ENCODE peak calls at places on chromosome 17, in five cellular contexts. I, O, A, D and V are unnamed samples.

GRCh38 chr17:58330997-58331814 is 2.6 kb upstream of the TSPOAP1 start:
- DNase-seq in I (no peak), A (peak), D (no peak), O (no peak), V (no peak)

GRCh38 chr17:77836557-77837041 is 121.9 kb upstream of the TNRC6C start:
- DNase-seq in D (peak), I (peak), O (peak), A (no peak), V (no peak)

GRCh38 chr17:27082023-27082774 is 211.7 kb upstream of the WSB1 start:
- DNase-seq in I (no peak), O (no peak), A (no peak), D (no peak), V (no peak)

GRCh38 chr17:79619196-79619595 is 8.3 kb upstream of the RBFOX3 start:
- DNase-seq in A (peak), D (no peak), O (no peak), I (no peak), V (no peak)

GRCh38 chr17:61150686-61151299 is 248.8 kb upstream of the TBX2 start:
- DNase-seq in O (no peak), I (no peak), A (no peak), D (no peak), V (no peak)

GRCh38 chr17:622356-622755 is 92.3 kb downstream of the VPS53 start:
- DNase-seq in I (peak), D (peak), A (no peak), O (peak), V (no peak)

GRCh38 chr17:67253379-67253778 is 8.4 kb upstream of the HELZ start:
- DNase-seq in O (no peak), D (peak), I (peak), A (no peak), V (no peak)

GRCh38 chr17:1082579-1082978 is 85.7 kb downstream of the TIMM22 start:
- DNase-seq in D (no peak), A (no peak), I (no peak), O (peak), V (no peak)

GRCh38 chr17:81712468-81713003 is 452 bp downstream of the SLC25A10 start:
- DNase-seq in O (peak), I (peak), A (no peak), D (peak), V (peak)

GRCh38 chr17:81713004-81713555 is 996 bp downstream of the SLC25A10 start:
- DNase-seq in D (peak), O (no peak), A (peak), I (peak), V (no peak)

GRCh38 chr17:81714412-81715106 is 2.5 kb downstream of the SLC25A10 start:
- DNase-seq in I (no peak), D (no peak), O (no peak), A (peak), V (no peak)

GRCh38 chr17:81715107-81715871 is 3.2 kb downstream of the SLC25A10 start:
- DNase-seq in A (peak), D (no peak), O (no peak), I (no peak), V (no peak)

DNA sequence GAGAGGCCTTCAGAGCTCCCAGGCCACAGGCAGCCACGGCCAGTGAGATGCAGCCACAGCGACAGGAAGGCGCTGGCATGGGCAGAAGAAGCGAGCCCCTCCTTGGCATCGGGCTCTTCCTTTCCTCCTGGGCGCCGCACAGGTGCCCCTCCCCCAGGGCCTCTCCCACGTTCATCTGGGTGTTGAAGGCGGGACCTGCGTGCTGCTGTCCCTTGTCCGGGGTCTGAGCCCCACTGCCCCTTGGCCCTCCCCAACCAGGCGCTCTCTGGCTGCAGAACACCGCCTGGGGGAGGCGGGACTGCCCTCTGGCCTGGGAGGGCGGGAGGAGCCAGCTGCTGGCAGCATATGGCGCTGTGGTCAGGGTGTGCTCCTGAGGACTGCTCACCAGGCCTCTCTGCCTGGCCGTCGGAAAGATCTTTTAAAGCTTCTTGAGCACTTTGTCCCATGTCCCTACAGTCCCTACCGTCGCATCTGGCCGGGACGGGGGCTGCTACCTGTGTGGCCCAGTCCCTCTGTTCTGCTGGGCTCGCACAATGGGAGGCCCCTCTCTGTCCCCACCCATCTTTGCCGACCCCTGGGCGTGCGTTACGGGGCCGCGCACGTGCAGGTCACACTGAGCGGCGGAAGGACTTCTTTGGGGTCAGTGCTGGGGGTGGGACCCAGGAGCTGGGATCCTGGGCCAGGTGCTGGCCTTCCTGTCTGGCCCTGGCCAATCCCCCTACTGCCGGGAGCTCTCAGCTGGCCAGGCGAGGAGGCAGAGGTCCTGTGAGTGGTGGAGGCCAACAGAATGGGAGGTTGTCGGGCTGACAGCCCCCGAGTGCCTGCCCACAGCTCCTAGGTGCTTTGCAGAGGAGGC is 1.7 kb downstream of the SLC25A10 start:
- DNase-seq in O (no peak), D (no peak), I (no peak), A (peak), V (peak)
- H3K4me3 ChIP-seq in O (no peak), D (peak), I (peak), A (no peak), V (peak)

DNA sequence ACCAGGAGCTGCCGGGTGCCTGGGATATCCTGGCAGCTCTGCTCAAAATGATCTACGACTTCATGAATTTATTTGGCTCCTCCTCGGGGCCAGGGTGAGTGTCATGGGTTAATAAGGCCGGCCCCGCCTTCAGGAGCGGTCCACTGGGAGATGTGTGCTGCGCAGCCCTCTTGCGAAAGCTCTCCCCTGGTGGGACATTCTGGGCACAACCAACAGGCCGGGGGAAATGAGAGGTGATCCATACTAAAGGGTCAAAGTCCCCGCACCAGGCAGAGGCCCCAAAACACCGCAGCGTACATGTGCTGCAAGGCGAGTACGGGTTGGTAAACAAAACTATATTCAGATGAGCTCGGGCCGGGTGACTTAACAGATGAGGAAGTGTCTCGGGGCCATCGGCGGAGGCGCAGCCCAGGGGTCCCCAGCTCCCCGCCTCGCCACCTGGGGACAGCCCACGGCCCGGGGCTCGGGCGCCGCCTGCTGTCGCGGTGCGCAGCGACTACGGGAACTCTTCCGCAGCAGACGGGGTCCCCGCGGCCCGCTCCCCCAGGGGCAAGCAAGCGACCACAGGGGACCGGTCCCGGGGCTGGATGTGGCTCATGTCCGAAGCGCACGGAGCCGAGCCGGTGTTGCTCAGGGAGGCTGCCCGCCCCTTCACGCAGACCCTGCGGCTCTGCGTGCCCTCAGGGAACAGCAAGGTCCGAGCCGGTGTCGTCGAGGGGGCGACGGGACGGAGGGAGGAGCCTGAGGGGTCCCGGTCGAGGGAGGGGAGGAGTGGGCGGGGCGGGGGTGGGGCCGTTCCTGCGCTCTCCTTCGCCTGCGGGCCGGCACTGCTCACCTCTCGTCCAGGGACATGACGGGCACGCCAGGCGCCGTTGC is at the start of gene RAB37:
- DNase-seq in I (no peak), D (no peak), O (no peak), A (no peak), V (peak)
- H3K4me3 ChIP-seq in I (no peak), D (no peak), O (no peak), A (peak), V (no peak)

GRCh38 chr17:4788159-4788806 is 481 bp upstream of the GLTPD2 start:
- DNase-seq in I (no peak), A (no peak), O (no peak), D (no peak), V (no peak)
- H3K4me3 ChIP-seq in I (peak), A (no peak), O (no peak), D (peak), V (no peak)

GRCh38 chr17:40486513-40487370 is 14.7 kb downstream of the TNS4 start:
- DNase-seq in D (peak), A (no peak), I (peak), O (peak), V (no peak)

GRCh38 chr17:40485851-40486512 is 15.4 kb downstream of the TNS4 start:
- DNase-seq in I (peak), O (peak), D (peak), A (peak), V (no peak)

GRCh38 chr17:40484285-40484972 is 17.0 kb downstream of the TNS4 start:
- DNase-seq in I (peak), A (no peak), O (no peak), D (peak), V (no peak)

GRCh38 chr17:40483679-40484078 is 17.7 kb downstream of the TNS4 start:
- DNase-seq in I (peak), O (no peak), A (no peak), D (no peak), V (no peak)

GRCh38 chr17:40484973-40485530 is 16.4 kb downstream of the TNS4 start:
- DNase-seq in D (peak), A (no peak), O (no peak), I (no peak), V (no peak)
- H3K4me3 ChIP-seq in D (no peak), A (no peak), O (no peak), I (no peak), V (no peak)

DNA sequence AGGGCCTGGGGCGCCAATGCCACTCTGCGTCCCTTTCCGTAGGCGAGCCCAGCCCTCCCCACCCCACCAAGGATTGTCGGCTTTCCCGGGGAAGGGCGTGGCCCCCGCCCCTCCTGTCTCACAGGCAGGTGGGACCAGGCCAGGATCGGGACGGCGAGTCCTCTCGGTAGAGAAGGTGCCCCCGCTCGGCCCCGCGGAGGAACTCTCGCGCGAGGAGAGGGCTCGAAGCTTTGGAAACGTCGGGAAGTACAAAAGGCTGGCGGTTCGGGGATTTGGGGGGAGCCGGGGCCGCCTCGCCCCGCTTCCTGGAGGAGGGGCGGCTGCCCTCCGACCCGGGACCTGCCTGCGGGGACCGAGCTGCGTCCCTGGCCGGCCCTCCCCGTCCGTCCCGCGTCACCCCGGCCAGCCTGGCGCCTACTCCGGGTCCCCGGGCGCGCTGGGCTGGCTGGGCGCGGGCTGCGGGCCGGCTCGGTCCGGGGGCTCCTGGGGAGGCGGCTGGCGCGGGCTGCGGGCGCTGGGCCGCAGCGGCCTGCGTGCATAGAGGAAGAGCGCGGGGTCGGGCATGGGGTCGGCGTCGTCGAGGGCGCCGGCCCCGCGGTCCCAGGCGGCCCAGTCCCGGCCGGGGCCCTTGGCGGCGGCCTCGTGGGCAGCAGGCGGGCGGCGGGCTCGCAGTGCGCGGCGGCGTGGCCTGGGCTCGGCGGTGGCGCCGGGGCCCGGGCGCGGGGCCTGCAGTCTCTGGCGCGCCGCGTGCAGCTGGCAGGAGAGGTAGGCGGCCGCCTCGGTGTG is 12.6 kb upstream of the CLUH start:
- DNase-seq in D (no peak), A (peak), O (no peak), I (peak), V (no peak)
- H3K4me3 ChIP-seq in D (no peak), A (peak), O (no peak), I (no peak), V (no peak)

GRCh38 chr17:81491761-81492160 is 20.8 kb downstream of the ACTG1 start:
- DNase-seq in A (no peak), I (no peak), O (no peak), D (no peak), V (no peak)
- H3K4me3 ChIP-seq in A (no peak), I (no peak), O (no peak), D (no peak), V (no peak)

GRCh38 chr17:40298726-40299125 is 10.3 kb upstream of the RARA start:
- DNase-seq in D (no peak), I (no peak), A (no peak), O (peak), V (no peak)

GRCh38 chr17:40291311-40291710 is 3.6 kb downstream of the CDC6 start:
- DNase-seq in I (no peak), O (no peak), D (no peak), A (no peak), V (no peak)

GRCh38 chr17:40297511-40297910 is 9.8 kb downstream of the CDC6 start:
- DNase-seq in A (no peak), I (no peak), O (no peak), D (no peak), V (no peak)

GRCh38 chr17:40293363-40293762 is 5.7 kb downstream of the CDC6 start:
- DNase-seq in O (peak), A (no peak), I (no peak), D (no peak), V (no peak)

GRCh38 chr17:40295471-40296457 is 8.1 kb downstream of the CDC6 start:
- DNase-seq in D (no peak), I (no peak), A (no peak), O (no peak), V (no peak)
- H3K4me3 ChIP-seq in D (no peak), I (no peak), A (no peak), O (no peak), V (no peak)

GRCh38 chr17:75490173-75490743 is 25.1 kb downstream of the CASKIN2 start:
- DNase-seq in D (no peak), O (no peak), I (no peak), A (no peak), V (no peak)

GRCh38 chr17:75489511-75489955 is 25.8 kb downstream of the CASKIN2 start:
- DNase-seq in O (no peak), D (no peak), A (no peak), I (no peak), V (no peak)

GRCh38 chr17:75492555-75493168 is 22.7 kb downstream of the CASKIN2 start:
- DNase-seq in O (no peak), A (no peak), D (no peak), I (no peak), V (peak)

GRCh38 chr17:75491680-75492079 is 23.7 kb downstream of the CASKIN2 start:
- DNase-seq in D (no peak), A (no peak), I (no peak), O (no peak), V (no peak)

GRCh38 chr17:75490953-75491649 is 24.2 kb downstream of the CASKIN2 start:
- DNase-seq in A (no peak), D (no peak), O (no peak), I (no peak), V (no peak)
- H3K4me3 ChIP-seq in A (no peak), D (no peak), O (no peak), I (no peak), V (no peak)

DNA sequence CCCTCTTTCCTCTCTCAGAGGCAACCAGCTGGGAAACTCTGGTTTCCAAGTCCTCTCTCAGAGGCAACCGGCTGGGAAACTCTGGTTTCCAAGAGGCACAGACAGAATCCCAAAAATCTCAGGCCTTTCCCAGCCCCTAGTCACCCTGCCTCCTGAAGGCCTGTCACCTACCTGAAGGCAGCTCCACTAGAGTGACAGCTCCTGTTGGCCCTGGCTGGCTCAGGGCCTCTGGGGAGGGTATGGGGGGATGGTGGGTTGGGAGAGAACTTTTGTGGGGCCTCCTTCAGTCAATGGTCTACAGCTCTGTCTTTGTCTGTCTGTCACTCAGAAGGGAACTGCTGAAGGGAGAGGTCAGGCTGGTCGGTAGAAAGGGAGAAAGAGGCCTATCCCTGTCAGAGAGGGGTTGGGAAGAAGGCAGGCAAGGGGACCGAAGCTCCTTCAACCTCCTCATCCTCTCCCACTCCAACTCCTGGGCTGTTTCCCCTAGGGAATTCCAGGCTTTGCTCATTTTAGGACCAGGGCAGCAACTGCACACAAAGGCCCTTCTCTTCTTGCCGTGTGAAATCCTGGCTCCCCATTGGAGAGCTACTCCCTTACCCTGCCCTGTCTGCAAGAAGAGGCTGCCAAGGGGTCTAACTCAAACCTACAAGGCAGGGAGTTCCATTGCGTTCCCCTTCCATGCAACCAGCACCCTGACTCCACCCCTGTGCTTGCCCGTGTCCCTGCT is 23.6 kb downstream of the COPZ2 start:
- DNase-seq in O (no peak), I (no peak), A (no peak), D (no peak), V (no peak)
- H3K4me3 ChIP-seq in O (no peak), I (no peak), A (no peak), D (no peak), V (no peak)

DNA sequence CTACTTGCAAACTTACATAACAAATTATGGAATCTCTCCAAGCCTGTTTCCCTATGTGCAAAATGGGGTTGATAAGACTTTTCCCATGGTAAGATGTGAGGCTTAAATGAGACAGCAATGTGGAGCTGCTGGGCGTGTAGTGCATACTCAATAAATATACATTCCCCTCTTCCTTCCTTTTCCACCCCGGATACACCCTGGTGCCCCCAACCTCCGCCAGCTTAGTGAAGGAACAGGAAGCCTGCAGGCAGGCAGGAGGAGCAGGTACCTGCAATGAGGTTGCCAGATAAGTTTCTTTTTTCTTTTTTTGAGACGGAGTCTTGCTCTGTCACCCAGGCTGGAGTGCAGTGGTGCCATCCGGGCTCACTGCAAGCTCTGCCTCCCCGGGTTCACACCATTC is 14.9 kb downstream of the C17orf50 start:
- DNase-seq in I (no peak), O (no peak), A (no peak), D (no peak), V (no peak)
- H3K4me3 ChIP-seq in I (no peak), O (no peak), A (no peak), D (no peak), V (no peak)